ENCODE peak calls at places on chromosomes 6 and 20, in six cellular contexts. F is cardiac fibroblast, C is BJ, L is endothelial cell, Q is GM10248, X is fibroblast of pulmonary artery. U is an unnamed sample.

GRCh38 chr6:160137989-160138835 is 16.6 kb downstream of the SLC22A1 start:
- DNase-seq in F (peak), C (peak), L (peak), Q (peak), X (peak), U (peak)

GRCh38 chr6:99606670-99607415 is at the start of gene PRDM13:
- DNase-seq in F (no peak), C (no peak), L (no peak), Q (no peak), X (no peak), U (no peak)

GRCh38 chr6:134727068-134727467 is 222.8 kb downstream of the ALDH8A1 start:
- DNase-seq in F (no peak), C (no peak), L (no peak), Q (no peak), X (no peak), U (no peak)

GRCh38 chr20:55424968-55425367 is 580.4 kb downstream of the CBLN4 start:
- DNase-seq in F (no peak), C (no peak), L (no peak), Q (no peak), X (no peak), U (no peak)

GRCh38 chr20:60512436-60512835 is 554.2 kb downstream of the CDH26 start:
- DNase-seq in F (peak), C (peak), L (no peak), Q (no peak), X (peak), U (no peak)

GRCh38 chr20:62603021-62603906 is 39.0 kb upstream of the SLCO4A1 start:
- DNase-seq in F (no peak), C (no peak), L (no peak), Q (peak), X (no peak), U (peak)

GRCh38 chr20:4195499-4195898 is 180.1 kb upstream of the RNF24 start:
- DNase-seq in F (peak), C (no peak), L (peak), Q (no peak), X (peak), U (no peak)

GRCh38 chr6:131173680-131174079 is 38.4 kb downstream of the AKAP7 start:
- DNase-seq in F (peak), C (no peak), L (no peak), Q (no peak), X (peak), U (no peak)

GRCh38 chr20:12936020-12936419 is 72.8 kb upstream of the SPTLC3 start:
- DNase-seq in F (no peak), C (no peak), L (no peak), Q (no peak), X (no peak), U (no peak)

GRCh38 chr20:17617212-17617867 is 47.5 kb downstream of the DSTN start:
- DNase-seq in F (peak), C (no peak), L (peak), Q (peak), X (peak), U (peak)

GRCh38 chr20:40687384-40688128 is 1.5 kb downstream of the MAFB start:
- DNase-seq in F (peak), C (no peak), L (peak), Q (no peak), X (peak), U (peak)

GRCh38 chr6:14001329-14002012 is 76.7 kb downstream of the RNF182 start:
- DNase-seq in F (peak), C (peak), L (no peak), Q (no peak), X (peak), U (no peak)

GRCh38 chr6:36683656-36684446 is 5.3 kb downstream of the CDKN1A start:
- DNase-seq in F (no peak), C (no peak), L (no peak), Q (no peak), X (no peak), U (no peak)

GRCh38 chr6:82862543-82862942 is 203.1 kb downstream of the UBE3D start:
- DNase-seq in F (peak), C (peak), L (no peak), Q (no peak), X (peak), U (no peak)

GRCh38 chr20:3077618-3078134 is 6.3 kb downstream of the OXT start:
- DNase-seq in F (no peak), C (no peak), L (no peak), Q (no peak), X (no peak), U (peak)

GRCh38 chr6:170050591-170051041 is 240.3 kb downstream of the DLL1 start:
- DNase-seq in F (no peak), C (no peak), L (no peak), Q (no peak), X (no peak), U (no peak)

GRCh38 chr20:36975085-36975829 is 23.7 kb upstream of the SAMHD1 start:
- DNase-seq in F (no peak), C (no peak), L (no peak), Q (no peak), X (no peak), U (no peak)

GRCh38 chr6:134347916-134348805 is 30.2 kb upstream of the SGK1 start:
- DNase-seq in F (peak), C (peak), L (no peak), Q (no peak), X (peak), U (no peak)

GRCh38 chr6:105807905-105808304 is 278.2 kb upstream of the PRDM1 start:
- DNase-seq in F (no peak), C (no peak), L (no peak), Q (no peak), X (no peak), U (no peak)

GRCh38 chr6:56246544-56246940 is 838 bp downstream of the COL21A1 start:
- DNase-seq in F (peak), C (no peak), L (no peak), Q (no peak), X (no peak), U (no peak)

GRCh38 chr6:140445474-140446004 is 1071.1 kb upstream of the CITED2 start:
- DNase-seq in F (peak), C (no peak), L (no peak), Q (no peak), X (peak), U (no peak)

GRCh38 chr6:13678255-13678983 is 33.2 kb downstream of the RANBP9 start:
- DNase-seq in F (no peak), C (no peak), L (peak), Q (no peak), X (no peak), U (no peak)

GRCh38 chr6:109091314-109092009 is 3.2 kb downstream of the SESN1 start:
- DNase-seq in F (no peak), C (no peak), L (no peak), Q (no peak), X (no peak), U (no peak)

GRCh38 chr20:1848378-1848777 is 46.8 kb upstream of the SIRPA start:
- DNase-seq in F (no peak), C (no peak), L (no peak), Q (no peak), X (no peak), U (no peak)

DNA sequence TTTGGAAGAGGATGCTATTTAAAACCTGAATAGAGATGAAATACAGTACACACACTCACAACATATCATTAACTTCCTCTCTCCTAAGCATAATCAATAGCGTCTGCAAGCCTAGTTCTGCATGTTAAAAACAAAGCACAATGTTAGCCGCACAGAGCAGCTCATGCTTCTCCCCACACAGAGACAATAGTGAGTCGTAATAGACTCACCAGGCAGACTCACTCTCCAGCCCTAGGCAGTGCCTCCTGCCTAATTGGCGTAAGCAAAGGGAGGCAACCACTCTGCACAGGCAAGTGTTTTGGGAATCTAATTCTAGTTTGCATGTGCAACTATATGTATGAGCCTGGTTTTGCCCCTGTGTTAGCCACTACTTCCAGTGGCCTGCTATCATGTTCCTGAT is 45.7 kb upstream of the ARID1B start:
- DNase-seq in F (peak), C (peak), L (no peak), Q (no peak), X (peak), U (no peak)
- TF ChIP-seq CTCF in F (no peak), C (no peak), L (no peak), Q (no peak), X (no peak), U (no peak)

GRCh38 chr6:107818272-107818671 is 5.8 kb downstream of the SCML4 start:
- DNase-seq in F (no peak), C (no peak), L (no peak), Q (no peak), X (no peak), U (no peak)
- TF ChIP-seq CTCF in F (no peak), C (no peak), L (no peak), Q (no peak), X (no peak), U (no peak)

GRCh38 chr20:25497586-25498279 is 87.6 kb downstream of the NINL start:
- DNase-seq in F (no peak), C (no peak), L (no peak), Q (no peak), X (no peak), U (no peak)

GRCh38 chr20:25498280-25498606 is 87.1 kb downstream of the NINL start:
- DNase-seq in F (no peak), C (no peak), L (no peak), Q (no peak), X (no peak), U (no peak)

GRCh38 chr20:25496165-25496967 is 88.9 kb downstream of the GINS1 start:
- DNase-seq in F (no peak), C (no peak), L (no peak), Q (no peak), X (no peak), U (no peak)

GRCh38 chr20:25495189-25495824 is 87.8 kb downstream of the GINS1 start:
- DNase-seq in F (no peak), C (no peak), L (no peak), Q (no peak), X (no peak), U (no peak)

DNA sequence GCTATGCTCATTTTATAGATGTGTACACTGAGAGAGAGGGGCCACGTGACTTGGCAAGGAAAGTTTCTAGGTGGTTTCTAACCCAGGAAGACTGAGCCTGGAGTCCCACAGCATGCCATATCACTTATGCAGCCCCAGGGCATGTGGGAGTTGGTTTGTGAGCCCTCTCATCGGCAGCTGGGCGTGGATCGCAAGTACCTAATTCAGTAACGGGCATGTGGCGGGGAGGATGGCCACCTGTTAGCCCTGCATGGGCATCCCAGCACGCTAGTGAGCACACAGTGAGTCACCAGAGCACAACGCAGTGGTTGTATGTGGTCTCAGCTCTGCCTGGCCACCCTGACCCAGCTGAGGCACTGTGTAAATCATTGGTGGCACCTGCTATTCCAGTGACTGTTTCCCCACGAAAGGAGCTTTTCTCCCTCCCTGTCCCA is 88.3 kb downstream of the NINL start:
- DNase-seq in F (no peak), C (no peak), L (no peak), Q (no peak), X (no peak), U (no peak)
- TF ChIP-seq CTCF in F (no peak), C (no peak), L (no peak), Q (no peak), X (no peak), U (no peak)

GRCh38 chr6:83966539-83966938 is 67.0 kb upstream of the MRAP2 start:
- DNase-seq in F (no peak), C (no peak), L (no peak), Q (no peak), X (no peak), U (no peak)
- TF ChIP-seq CTCF in F (no peak), C (no peak), L (no peak), Q (no peak), X (no peak), U (no peak)

GRCh38 chr6:31115941-31116560 is 1.5 kb downstream of the PSORS1C1 start:
- DNase-seq in F (no peak), C (no peak), L (no peak), Q (no peak), X (no peak), U (no peak)

GRCh38 chr6:31114540-31114876 is at the start of gene PSORS1C1:
- DNase-seq in F (peak), C (peak), L (no peak), Q (no peak), X (peak), U (no peak)

GRCh38 chr6:31116661-31117385 is 2.2 kb downstream of the PSORS1C1 start:
- DNase-seq in F (peak), C (no peak), L (no peak), Q (no peak), X (peak), U (no peak)

GRCh38 chr6:31113861-31114539 is 600 bp upstream of the PSORS1C1 start:
- DNase-seq in F (peak), C (peak), L (no peak), Q (no peak), X (peak), U (no peak)

DNA sequence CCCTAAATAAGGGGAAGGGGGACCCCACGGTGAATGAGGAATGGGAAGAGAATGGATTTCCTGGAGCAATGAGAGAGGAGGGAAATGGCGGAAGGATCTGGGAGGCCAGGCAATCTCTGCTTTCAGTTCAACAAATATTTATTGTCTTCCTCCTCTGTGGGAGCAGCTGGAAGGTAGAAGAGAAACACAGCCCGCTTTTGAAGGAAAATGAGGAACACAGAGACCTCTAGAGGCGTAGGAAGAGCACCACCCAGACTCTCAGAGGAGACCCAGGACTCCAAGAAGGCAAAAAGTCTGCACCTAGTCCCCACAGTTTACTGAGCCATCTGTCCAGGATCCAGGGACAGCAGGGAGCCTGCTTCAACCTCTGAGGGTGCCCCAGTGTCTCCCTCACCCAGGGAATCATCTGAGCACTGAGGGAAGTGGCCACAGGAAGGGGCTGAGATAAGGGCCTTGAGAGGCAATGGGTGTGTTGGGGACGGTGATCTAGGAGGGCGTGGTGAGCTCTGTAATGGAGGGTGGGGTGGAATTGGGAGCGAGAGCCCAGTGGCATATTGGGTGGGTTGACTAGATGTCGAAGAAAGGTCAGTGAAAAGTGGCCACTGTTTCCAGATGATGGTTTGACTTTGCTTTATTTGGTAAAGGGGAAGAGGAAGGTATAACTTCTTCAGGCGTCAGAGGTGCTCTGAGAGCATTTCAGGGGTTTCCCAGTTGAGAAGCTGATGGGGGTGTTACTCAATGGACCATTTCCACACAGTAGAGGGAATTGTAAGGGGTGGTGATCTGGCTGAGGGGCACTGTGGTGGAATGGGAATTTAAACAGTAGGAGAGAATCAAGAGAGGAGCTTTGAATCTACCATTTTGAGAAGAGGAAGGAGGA is 610 bp downstream of the PSORS1C1 start:
- DNase-seq in F (peak), C (no peak), L (no peak), Q (no peak), X (peak), U (no peak)
- TF ChIP-seq CTCF in F (peak), C (peak), L (no peak), Q (no peak), X (peak), U (peak)

GRCh38 chr20:45115829-45116228 is 855 bp upstream of the WFDC5 start:
- DNase-seq in F (no peak), C (no peak), L (no peak), Q (peak), X (no peak), U (no peak)

GRCh38 chr20:45119556-45120266 is 4.6 kb downstream of the WFDC12 start:
- DNase-seq in F (no peak), C (no peak), L (no peak), Q (no peak), X (no peak), U (no peak)

GRCh38 chr20:45117581-45117980 is 2.6 kb upstream of the WFDC5 start:
- DNase-seq in F (no peak), C (no peak), L (no peak), Q (no peak), X (no peak), U (no peak)

GRCh38 chr20:45115386-45115774 is 406 bp upstream of the WFDC5 start:
- DNase-seq in F (no peak), C (no peak), L (no peak), Q (no peak), X (no peak), U (no peak)

DNA sequence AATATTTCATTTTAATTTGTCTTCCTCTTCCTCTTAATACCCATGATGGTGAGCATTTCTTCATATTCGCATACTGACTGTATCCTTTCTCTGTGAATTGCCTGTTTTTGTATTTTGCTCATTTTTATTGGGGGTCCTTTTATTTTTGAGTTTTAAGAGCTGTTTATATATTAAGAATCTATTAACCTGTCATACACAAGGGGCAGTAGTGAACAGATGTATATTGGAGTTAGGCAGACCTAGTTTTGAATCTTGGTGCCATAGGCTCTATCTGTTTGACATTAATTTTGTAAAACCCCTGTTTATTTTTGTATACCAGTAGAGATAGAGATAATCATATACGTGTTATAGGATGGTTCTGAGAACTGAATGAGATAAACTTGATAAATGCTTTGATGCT is 3.1 kb upstream of the WFDC5 start:
- DNase-seq in F (no peak), C (no peak), L (no peak), Q (no peak), X (no peak), U (no peak)
- TF ChIP-seq CTCF in F (peak), C (no peak), L (no peak), Q (no peak), X (peak), U (no peak)

DNA sequence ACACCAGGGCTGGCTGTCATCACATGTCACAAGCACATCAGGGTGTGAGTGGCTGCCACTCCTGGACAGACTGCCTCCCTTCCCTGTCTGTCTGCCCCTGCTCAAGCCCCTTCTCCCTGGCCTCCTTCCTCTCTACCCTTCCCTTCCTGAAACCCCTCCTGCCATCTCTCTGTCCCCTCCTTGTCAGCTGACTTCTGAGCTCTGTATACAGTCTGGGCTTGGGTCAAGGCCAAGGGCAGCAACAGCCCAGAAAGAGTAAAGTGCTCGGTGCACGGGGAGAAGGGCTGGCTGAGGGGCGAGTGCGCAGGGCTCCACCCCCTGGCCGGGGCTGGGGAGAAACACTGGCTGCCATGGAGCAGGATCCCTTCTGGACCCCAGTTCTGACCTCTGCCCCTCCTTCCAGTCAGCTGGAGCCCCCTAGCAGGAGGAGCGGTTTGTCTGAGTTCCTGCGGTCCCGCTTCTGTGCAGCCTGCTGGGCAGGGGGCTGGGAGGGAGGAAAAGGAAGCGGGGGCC is 2.0 kb downstream of the LKAAEAR1 start:
- DNase-seq in F (no peak), C (no peak), L (no peak), Q (no peak), X (no peak), U (no peak)
- TF ChIP-seq CTCF in F (no peak), C (no peak), L (no peak), Q (no peak), X (no peak), U (no peak)

GRCh38 chr6:30829639-30830250 is 54.6 kb upstream of the DDR1 start:
- DNase-seq in F (no peak), C (no peak), L (no peak), Q (no peak), X (no peak), U (no peak)
- TF ChIP-seq CTCF in F (no peak), C (no peak), L (no peak), Q (no peak), X (no peak), U (no peak)

GRCh38 chr20:9352740-9353139 is 161.7 kb upstream of the LAMP5 start:
- DNase-seq in F (no peak), C (no peak), L (no peak), Q (no peak), X (no peak), U (no peak)
- TF ChIP-seq CTCF in F (no peak), C (no peak), L (no peak), Q (no peak), X (no peak), U (no peak)